ENCODE peak calls at places on chromosomes 3 and 15, in ten cellular contexts. G is heart left ventricle, S is body of pancreas, E is chondrocyte, W is AG09319, H is GM20000, K is astrocyte, A is psoas muscle, F is mesothelial cell of epicardium, Z is hepatocyte. P is an unnamed sample.

GRCh38 chr3:128353991-128354687 is 112.6 kb downstream of the DNAJB8 start:
- DNase-seq in G (no peak), S (no peak), E (peak), W (no peak), H (no peak), K (peak), A (no peak), F (no peak), Z (no peak), P (no peak)

GRCh38 chr3:56219894-56220805 is 248.1 kb downstream of the ERC2 start:
- DNase-seq in G (no peak), S (no peak), E (no peak), W (no peak), H (no peak), K (no peak), A (no peak), F (no peak), Z (no peak), P (no peak)

GRCh38 chr15:78570710-78571109 is 5.4 kb downstream of the CHRNA5 start:
- DNase-seq in G (no peak), S (no peak), E (no peak), W (no peak), H (no peak), K (no peak), A (no peak), F (no peak), Z (no peak), P (no peak)

GRCh38 chr3:114899186-114899931 is 247.7 kb downstream of the ZBTB20 start:
- DNase-seq in G (no peak), S (peak), E (no peak), W (no peak), H (no peak), K (peak), A (no peak), F (no peak), Z (peak), P (no peak)

GRCh38 chr15:63238796-63239195 is 38.6 kb upstream of the APH1B start:
- DNase-seq in G (no peak), S (no peak), E (no peak), W (peak), H (peak), K (peak), A (no peak), F (no peak), Z (no peak), P (no peak)

GRCh38 chr3:28139288-28139687 is 102.1 kb upstream of the CMC1 start:
- DNase-seq in G (peak), S (peak), E (no peak), W (no peak), H (no peak), K (no peak), A (no peak), F (no peak), Z (peak), P (no peak)

GRCh38 chr3:48966876-48967361 is 23.1 kb upstream of the P4HTM start:
- DNase-seq in G (no peak), S (no peak), E (no peak), W (no peak), H (no peak), K (no peak), A (peak), F (no peak), Z (no peak), P (no peak)

GRCh38 chr3:186757686-186758220 is 25.6 kb upstream of the EIF4A2 start:
- DNase-seq in G (no peak), S (no peak), E (no peak), W (no peak), H (no peak), K (no peak), A (no peak), F (no peak), Z (no peak), P (no peak)

GRCh38 chr3:184726497-184726896 is 14.6 kb upstream of the MAGEF1 start:
- DNase-seq in G (no peak), S (no peak), E (no peak), W (no peak), H (no peak), K (no peak), A (no peak), F (no peak), Z (no peak), P (no peak)

GRCh38 chr15:85754993-85755392 is 39.7 kb downstream of the KLHL25 start:
- DNase-seq in G (peak), S (no peak), E (peak), W (no peak), H (no peak), K (no peak), A (no peak), F (no peak), Z (no peak), P (peak)

GRCh38 chr3:47339951-47340350 is 40.9 kb upstream of the PTPN23 start:
- DNase-seq in G (no peak), S (no peak), E (no peak), W (no peak), H (no peak), K (no peak), A (no peak), F (no peak), Z (no peak), P (no peak)

GRCh38 chr3:105527949-105528348 is 161.2 kb downstream of the ALCAM start:
- DNase-seq in G (no peak), S (no peak), E (no peak), W (no peak), H (peak), K (peak), A (no peak), F (no peak), Z (no peak), P (no peak)

GRCh38 chr3:36476274-36476942 is 96.1 kb downstream of the STAC start:
- DNase-seq in G (no peak), S (no peak), E (no peak), W (no peak), H (no peak), K (no peak), A (no peak), F (no peak), Z (no peak), P (no peak)

GRCh38 chr3:132536442-132537153 is 60.5 kb upstream of the ACKR4 start:
- DNase-seq in G (no peak), S (no peak), E (no peak), W (no peak), H (no peak), K (peak), A (no peak), F (no peak), Z (no peak), P (no peak)

GRCh38 chr15:56739964-56740640 is 6.8 kb upstream of the ZNF280D start:
- DNase-seq in G (no peak), S (peak), E (no peak), W (no peak), H (no peak), K (no peak), A (no peak), F (no peak), Z (no peak), P (no peak)

GRCh38 chr3:193842029-193842782 is 249.2 kb downstream of the OPA1 start:
- DNase-seq in G (no peak), S (no peak), E (no peak), W (no peak), H (peak), K (no peak), A (no peak), F (no peak), Z (no peak), P (no peak)

GRCh38 chr15:46892621-46893160 is 824.6 kb upstream of the SEMA6D start:
- DNase-seq in G (no peak), S (no peak), E (no peak), W (no peak), H (no peak), K (no peak), A (no peak), F (no peak), Z (no peak), P (no peak)

GRCh38 chr3:63193647-63194046 is 84.5 kb upstream of the SYNPR start:
- DNase-seq in G (no peak), S (no peak), E (no peak), W (peak), H (no peak), K (peak), A (no peak), F (no peak), Z (peak), P (no peak)

GRCh38 chr15:20280933-20281463 is 260.6 kb downstream of the GOLGA6L6 start:
- DNase-seq in G (no peak), S (no peak), E (peak), W (no peak), H (no peak), K (no peak), A (no peak), F (no peak), Z (no peak), P (peak)

GRCh38 chr3:13065727-13066126 is 7.5 kb downstream of the IQSEC1 start:
- DNase-seq in G (no peak), S (no peak), E (no peak), W (no peak), H (no peak), K (no peak), A (no peak), F (no peak), Z (no peak), P (no peak)

GRCh38 chr3:107064445-107065060 is 312.7 kb upstream of the CCDC54 start:
- DNase-seq in G (peak), S (peak), E (no peak), W (peak), H (peak), K (peak), A (peak), F (peak), Z (peak), P (no peak)

GRCh38 chr3:185409957-185410356 is 47.0 kb downstream of the MAP3K13 start:
- DNase-seq in G (no peak), S (no peak), E (no peak), W (no peak), H (no peak), K (no peak), A (no peak), F (no peak), Z (no peak), P (no peak)

GRCh38 chr15:88982946-88983342 is 69.8 kb upstream of the MFGE8 start:
- DNase-seq in G (no peak), S (no peak), E (no peak), W (no peak), H (no peak), K (no peak), A (no peak), F (no peak), Z (no peak), P (no peak)

GRCh38 chr3:105367406-105368213 is 901 bp downstream of the ALCAM start:
- DNase-seq in G (peak), S (peak), E (peak), W (no peak), H (peak), K (peak), A (peak), F (no peak), Z (peak), P (peak)

GRCh38 chr15:40844543-40844981 is 714 bp downstream of the SPINT1 start:
- DNase-seq in G (no peak), S (peak), E (no peak), W (no peak), H (peak), K (no peak), A (peak), F (no peak), Z (peak), P (no peak)

GRCh38 chr15:98735895-98736617 is 87.7 kb downstream of the IGF1R start:
- DNase-seq in G (no peak), S (no peak), E (no peak), W (no peak), H (no peak), K (no peak), A (no peak), F (no peak), Z (no peak), P (no peak)

GRCh38 chr3:122858373-122858772 is 63.5 kb downstream of the SLC49A4 start:
- DNase-seq in G (no peak), S (no peak), E (no peak), W (no peak), H (no peak), K (no peak), A (no peak), F (no peak), Z (peak), P (no peak)
- TF ChIP-seq CTCF in G (peak), S (no peak), E (peak), W (peak), H (no peak), K (peak), A (peak), F (no peak), Z (peak), P (no peak)

DNA sequence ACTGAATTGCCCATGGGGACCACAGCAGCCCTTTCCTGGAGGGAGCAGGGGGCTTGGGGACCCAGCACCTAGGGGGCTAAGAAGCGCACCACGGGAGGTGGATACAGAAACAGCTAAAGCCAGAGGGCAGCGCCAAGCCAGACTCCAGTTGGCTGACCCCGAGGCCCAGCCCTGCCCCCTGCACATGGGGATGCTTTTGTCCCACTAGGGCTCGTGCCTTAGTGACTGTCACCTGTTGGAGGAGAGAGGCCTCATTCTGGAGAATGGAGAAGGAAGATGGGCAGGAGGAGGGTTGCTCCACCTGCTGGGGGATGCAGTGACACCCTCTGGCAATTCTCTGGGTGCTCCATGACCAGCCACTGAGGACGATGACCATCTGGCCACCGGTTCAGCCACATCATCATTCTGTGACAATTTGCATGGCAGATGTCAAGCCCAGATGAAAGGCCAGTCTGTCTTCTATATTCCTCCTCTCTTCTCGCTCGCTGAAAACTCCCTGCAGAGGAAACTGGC is 167.8 kb upstream of the TLE3 start:
- DNase-seq in G (no peak), S (no peak), E (no peak), W (no peak), H (no peak), K (no peak), A (no peak), F (no peak), Z (no peak), P (no peak)
- TF ChIP-seq CTCF in G (no peak), S (no peak), E (peak), W (no peak), H (peak), K (no peak), A (peak), F (no peak), Z (no peak), P (no peak)

DNA sequence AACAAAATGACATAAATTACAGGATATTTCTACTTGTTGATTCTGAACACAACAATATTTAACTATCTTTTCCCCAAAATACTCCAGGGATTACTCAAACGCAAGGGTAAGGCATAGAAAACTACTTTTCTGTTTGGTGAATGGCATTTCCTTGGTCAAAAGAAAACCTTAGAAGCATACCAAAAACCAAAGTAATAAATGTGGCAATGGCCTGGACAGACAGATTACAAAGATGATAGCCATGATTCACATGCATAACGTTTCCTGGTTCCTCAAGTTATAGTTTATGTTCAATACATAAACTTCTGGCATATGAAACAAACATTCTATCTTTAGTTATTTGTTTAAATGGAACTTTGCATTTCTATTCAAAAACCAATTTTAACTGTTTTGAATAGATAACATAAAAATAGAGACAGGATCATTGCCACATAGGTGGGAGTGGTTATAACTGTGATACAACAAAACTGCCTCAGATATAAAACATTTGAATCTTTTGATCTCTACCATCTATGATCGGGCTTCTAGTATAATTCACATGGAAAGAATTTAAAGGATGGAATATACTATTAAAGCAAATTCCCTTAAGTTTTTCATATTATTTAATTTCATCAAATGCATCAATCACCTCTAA is 32.1 kb downstream of the FOXP1 start:
- DNase-seq in G (no peak), S (no peak), E (no peak), W (no peak), H (no peak), K (peak), A (no peak), F (no peak), Z (no peak), P (no peak)
- TF ChIP-seq CTCF in G (no peak), S (no peak), E (no peak), W (no peak), H (no peak), K (no peak), A (no peak), F (no peak), Z (no peak), P (no peak)

DNA sequence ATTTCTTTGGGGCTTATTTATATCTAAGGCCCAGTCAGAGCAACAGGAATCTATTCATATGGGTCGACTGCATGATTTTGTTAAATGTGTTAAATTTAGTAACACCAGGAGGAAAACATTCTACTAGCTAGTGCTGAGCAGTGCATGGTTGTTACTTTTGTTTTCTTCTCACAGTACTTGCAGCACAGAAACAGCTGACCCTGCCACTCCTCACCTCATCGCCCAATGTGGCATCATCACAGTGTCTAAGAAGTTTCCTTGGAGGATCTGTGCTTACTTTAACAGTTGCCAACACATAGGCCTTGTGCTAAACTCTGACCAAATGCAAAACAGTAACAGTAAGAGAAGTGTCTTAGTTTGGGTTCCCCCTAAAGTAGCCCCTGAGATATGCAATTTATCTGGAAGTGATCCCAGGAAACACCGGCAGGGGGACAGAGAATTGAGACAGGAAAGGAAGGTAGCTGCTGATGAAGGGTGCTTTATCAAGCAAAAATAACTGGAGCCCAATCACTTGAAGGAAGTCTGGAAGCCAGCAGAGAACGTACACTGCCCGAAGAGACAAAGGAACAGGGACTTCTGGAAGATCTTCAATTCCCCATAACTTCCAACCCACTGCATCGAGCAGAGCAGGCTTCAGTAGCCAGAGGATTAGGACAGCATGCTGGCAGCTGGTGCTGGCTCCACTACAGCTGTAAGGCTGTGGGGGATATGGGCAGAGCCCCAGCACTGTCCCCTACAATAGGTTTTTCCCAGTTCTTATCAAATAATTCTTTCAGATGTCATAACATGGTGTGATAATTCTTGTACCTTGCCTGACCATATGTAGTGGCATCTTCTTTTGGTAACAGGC is 36.0 kb upstream of the ULK4 start:
- DNase-seq in G (no peak), S (no peak), E (no peak), W (no peak), H (no peak), K (no peak), A (no peak), F (no peak), Z (no peak), P (no peak)
- TF ChIP-seq CTCF in G (peak), S (no peak), E (peak), W (peak), H (no peak), K (peak), A (peak), F (peak), Z (peak), P (peak)

DNA sequence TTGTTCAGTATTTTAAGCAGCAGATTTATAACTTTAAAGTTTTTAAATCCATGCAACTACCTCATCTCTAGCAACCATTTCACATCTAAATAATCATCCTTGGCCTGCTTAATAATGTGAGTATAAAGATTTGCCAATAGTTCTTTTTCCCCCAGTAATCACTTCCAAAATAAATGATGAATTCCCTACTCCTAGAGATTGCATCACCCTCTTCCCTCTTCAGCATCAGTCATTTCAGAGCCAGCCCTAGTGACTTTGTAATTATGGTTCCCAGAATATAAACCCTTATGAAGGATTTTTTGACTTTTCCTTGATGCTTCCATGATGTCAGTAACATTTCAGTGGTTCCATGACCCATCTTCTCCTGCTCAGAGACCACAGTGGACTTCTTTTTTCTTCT is 36.3 kb upstream of the FILIP1L start:
- DNase-seq in G (no peak), S (no peak), E (no peak), W (no peak), H (no peak), K (peak), A (no peak), F (no peak), Z (no peak), P (no peak)
- TF ChIP-seq CTCF in G (no peak), S (no peak), E (no peak), W (no peak), H (no peak), K (no peak), A (no peak), F (no peak), Z (no peak), P (no peak)

GRCh38 chr3:177483182-177483967 is 286.1 kb upstream of the TBL1XR1 start:
- DNase-seq in G (no peak), S (no peak), E (no peak), W (no peak), H (no peak), K (no peak), A (no peak), F (no peak), Z (peak), P (no peak)
- TF ChIP-seq CTCF in G (no peak), S (peak), E (peak), W (no peak), H (no peak), K (peak), A (peak), F (no peak), Z (peak), P (no peak)

DNA sequence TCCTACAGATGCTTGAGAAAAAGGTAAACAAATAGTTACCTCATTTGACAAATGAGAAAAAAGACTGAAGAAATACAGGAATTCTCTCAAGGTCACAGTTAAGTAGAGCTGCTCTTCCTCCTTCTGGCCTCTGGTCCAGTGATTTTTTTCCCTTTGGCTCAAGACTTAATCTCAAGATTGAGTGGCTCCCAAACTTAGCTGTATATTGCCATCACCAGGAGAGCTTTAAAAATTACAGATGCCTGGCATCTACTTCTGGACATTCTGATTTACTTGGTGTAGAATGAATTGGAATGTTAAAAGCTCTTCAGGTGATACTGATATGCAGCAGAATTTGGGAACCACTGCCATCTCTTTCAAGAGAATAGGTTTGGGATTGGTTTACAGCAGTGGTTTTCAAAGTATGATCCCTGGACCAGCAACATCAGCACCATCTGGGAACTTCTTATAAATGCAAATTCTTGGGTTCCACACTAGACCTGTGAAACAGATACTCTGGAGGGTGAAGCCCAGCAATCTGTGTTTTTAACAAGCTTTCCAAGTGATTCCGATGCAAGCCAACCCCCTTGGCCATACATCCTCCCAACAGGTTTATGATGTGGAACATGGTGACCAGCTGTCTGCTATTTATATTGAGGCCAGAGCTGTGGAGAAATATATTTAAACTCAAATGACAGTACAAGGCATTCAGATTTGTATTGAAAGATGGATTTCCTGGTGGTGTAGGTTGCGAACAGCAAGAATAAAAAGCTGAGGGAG is 333.0 kb upstream of the RARB start:
- DNase-seq in G (no peak), S (no peak), E (no peak), W (peak), H (no peak), K (no peak), A (no peak), F (no peak), Z (no peak), P (no peak)
- TF ChIP-seq CTCF in G (no peak), S (no peak), E (peak), W (peak), H (no peak), K (no peak), A (no peak), F (no peak), Z (no peak), P (no peak)

P was measured in suprapubic skin.